ENCODE peak calls at places on chromosomes 7 and 10, in nine cellular contexts. N, T, O, H, I, M, B, Z and L are unnamed samples.
A peak's percentile ranks its signal among the peaks of the same experiment; 100 is the strongest.

GRCh38 chr10:122018951-122019413 is 30.0 kb downstream of the TACC2 start:
- DNase-seq in N (no peak), T (no peak), O (no peak), H (no peak), I (peak; percentile 83), M (peak; percentile 56), B (no peak), Z (no peak), L (no peak)

GRCh38 chr7:19920200-19920599 is 146.8 kb upstream of the TMEM196 start:
- DNase-seq in N (no peak), T (peak; percentile 41), O (no peak), H (peak; percentile 45), I (no peak), M (peak; percentile 18), B (peak; percentile 50), Z (no peak), L (no peak)

GRCh38 chr7:144057954-144058353 is 9.2 kb downstream of the OR2A5 start:
- DNase-seq in N (no peak), T (no peak), O (peak; percentile 9), H (peak; percentile 31), I (no peak), M (no peak), B (no peak), Z (no peak), L (no peak)

GRCh38 chr7:1669954-1670893 is at the start of gene ELFN1:
- DNase-seq in N (no peak), T (peak; percentile 36), O (no peak), H (no peak), I (no peak), M (no peak), B (no peak), Z (no peak), L (peak; percentile 11)

GRCh38 chr7:79176859-79177477 is 276.5 kb downstream of the MAGI2 start:
- DNase-seq in N (no peak), T (peak; percentile 68), O (peak; percentile 5), H (peak; percentile 31), I (peak; percentile 7), M (peak; percentile 23), B (peak; percentile 53), Z (no peak), L (no peak)

GRCh38 chr10:100014129-100014762 is 4.5 kb upstream of the DNMBP start:
- DNase-seq in N (no peak), T (no peak), O (no peak), H (no peak), I (no peak), M (no peak), B (no peak), Z (no peak), L (no peak)

GRCh38 chr7:69439040-69439439 is 159.2 kb upstream of the AUTS2 start:
- DNase-seq in N (no peak), T (no peak), O (no peak), H (no peak), I (no peak), M (no peak), B (no peak), Z (no peak), L (peak; percentile 21)

GRCh38 chr10:131683281-131683861 is 217.4 kb upstream of the PPP2R2D start:
- DNase-seq in N (no peak), T (no peak), O (no peak), H (no peak), I (no peak), M (no peak), B (no peak), Z (no peak), L (no peak)

GRCh38 chr10:127006453-127006852 is 101.2 kb downstream of the DOCK1 start:
- DNase-seq in N (no peak), T (no peak), O (no peak), H (no peak), I (no peak), M (no peak), B (no peak), Z (no peak), L (no peak)

GRCh38 chr10:44332465-44332864 is 52.4 kb downstream of the CXCL12 start:
- DNase-seq in N (no peak), T (no peak), O (no peak), H (no peak), I (no peak), M (no peak), B (no peak), Z (no peak), L (no peak)

GRCh38 chr7:99786726-99787300 is 2.8 kb upstream of the CYP3A4 start:
- DNase-seq in N (no peak), T (no peak), O (no peak), H (no peak), I (no peak), M (no peak), B (no peak), Z (no peak), L (no peak)

GRCh38 chr10:59913547-59914237 is 7.3 kb upstream of the CCDC6 start:
- DNase-seq in N (no peak), T (no peak), O (no peak), H (no peak), I (no peak), M (no peak), B (no peak), Z (no peak), L (no peak)

GRCh38 chr10:47152861-47153349 is 147.1 kb upstream of the GDF10 start:
- DNase-seq in N (no peak), T (no peak), O (peak; percentile 33), H (no peak), I (no peak), M (no peak), B (peak; percentile 8), Z (no peak), L (no peak)

GRCh38 chr7:106050743-106051110 is 61.4 kb downstream of the SYPL1 start:
- DNase-seq in N (no peak), T (peak; percentile 50), O (no peak), H (peak; percentile 74), I (no peak), M (no peak), B (peak; percentile 65), Z (no peak), L (peak; percentile 48)

GRCh38 chr7:21941570-21942224 is 4.0 kb downstream of the CDCA7L start:
- DNase-seq in N (no peak), T (peak; percentile 43), O (no peak), H (no peak), I (no peak), M (no peak), B (no peak), Z (no peak), L (no peak)

GRCh38 chr10:102233997-102234396 is 7.3 kb downstream of the PITX3 start:
- DNase-seq in N (no peak), T (no peak), O (no peak), H (no peak), I (no peak), M (no peak), B (no peak), Z (no peak), L (no peak)

GRCh38 chr7:122770943-122771342 is 68.2 kb upstream of the RNF148 start:
- DNase-seq in N (no peak), T (no peak), O (no peak), H (no peak), I (no peak), M (no peak), B (no peak), Z (no peak), L (no peak)

GRCh38 chr7:31707089-31707488 is 20.1 kb downstream of the PPP1R17 start:
- DNase-seq in N (no peak), T (no peak), O (no peak), H (no peak), I (no peak), M (no peak), B (no peak), Z (no peak), L (no peak)

GRCh38 chr10:133230387-133231195 is 574 bp downstream of the UTF1 start:
- DNase-seq in N (no peak), T (no peak), O (no peak), H (no peak), I (no peak), M (peak; percentile 20), B (no peak), Z (no peak), L (no peak)

GRCh38 chr7:29478218-29478617 is 85.4 kb upstream of the PRR15 start:
- DNase-seq in N (no peak), T (no peak), O (no peak), H (no peak), I (no peak), M (no peak), B (no peak), Z (no peak), L (no peak)

GRCh38 chr7:44323381-44324203 is 1.8 kb downstream of the CAMK2B start:
- DNase-seq in N (no peak), T (no peak), O (no peak), H (no peak), I (no peak), M (no peak), B (no peak), Z (no peak), L (no peak)

GRCh38 chr10:71247306-71247705 is 34.9 kb downstream of the UNC5B start:
- DNase-seq in N (no peak), T (no peak), O (no peak), H (no peak), I (no peak), M (no peak), B (no peak), Z (no peak), L (no peak)

GRCh38 chr7:149385195-149385955 is 75.5 kb downstream of the ZNF777 start:
- DNase-seq in N (no peak), T (no peak), O (no peak), H (no peak), I (no peak), M (no peak), B (no peak), Z (no peak), L (no peak)

GRCh38 chr7:131495679-131496498 is 60.5 kb downstream of the PODXL start:
- DNase-seq in N (no peak), T (no peak), O (no peak), H (no peak), I (no peak), M (no peak), B (no peak), Z (no peak), L (no peak)
- TF ChIP-seq POLR2A in N (no peak), T (no peak), O (no peak), H (no peak), I (no peak), M (no peak), B (no peak), Z (no peak), L (no peak)

GRCh38 chr10:117137911-117138642 is at the start of gene VAX1:
- DNase-seq in N (no peak), T (no peak), O (peak; percentile 66), H (no peak), I (no peak), M (no peak), B (no peak), Z (no peak), L (no peak)
- H3K27ac ChIP-seq in N (no peak within 1 kb of the TSS), T (no peak within 1 kb of the TSS), O (peak within 1 kb of the TSS; percentile 79), H (no peak within 1 kb of the TSS), I (no peak within 1 kb of the TSS), M (no peak within 1 kb of the TSS), B (no peak within 1 kb of the TSS), Z (no peak within 1 kb of the TSS), L (no peak within 1 kb of the TSS)

GRCh38 chr10:96586419-96587254 is at the start of gene TM9SF3:
- DNase-seq in N (peak; percentile 91), T (peak; percentile 83), O (peak; percentile 76), H (peak; percentile 95), I (peak; percentile 93), M (peak; percentile 96), B (peak; percentile 84), Z (peak; percentile 70), L (peak; percentile 92)
- TF ChIP-seq POLR2A in N (peak; percentile 92), T (peak; percentile 91), O (peak; percentile 86), H (peak; percentile 97), I (peak; percentile 85), M (peak; percentile 64), B (peak; percentile 26), Z (no peak), L (peak; percentile 94)

GRCh38 chr7:4712371-4713182 is 30.5 kb downstream of the FOXK1 start:
- DNase-seq in N (no peak), T (peak; percentile 36), O (peak; percentile 88), H (no peak), I (peak; percentile 43), M (peak; percentile 27), B (no peak), Z (no peak), L (no peak)
- H3K27ac ChIP-seq in N (no peak overlapping the region), T (peak overlapping the region; percentile 3), O (no peak overlapping the region), H (peak overlapping the region; percentile 72), I (no peak overlapping the region), M (no peak overlapping the region), B (no peak overlapping the region), Z (no peak overlapping the region), L (no peak overlapping the region)